ENCODE peak calls at places on chromosomes 2 and 18, in ten cellular contexts. D, F, A, Y, V, Z, C, L, R and I are unnamed samples.

GRCh38 chr2:85134255-85135065 is 1.3 kb downstream of the TCF7L1 start:
- DNase-seq in A (no peak), L (no peak), V (peak; percentile 13), Z (no peak), F (no peak), R (no peak), C (no peak), Y (no peak), D (no peak), I (peak; percentile 65)

GRCh38 chr2:46296216-46296839 is 879 bp upstream of the EPAS1 start:
- DNase-seq in R (no peak), Z (peak; percentile 46), D (no peak), A (no peak), Y (no peak), L (no peak), F (no peak), C (peak; percentile 28), V (peak; percentile 31), I (peak; percentile 36)

GRCh38 chr2:233353769-233354499 is at the start of gene DGKD:
- DNase-seq in Y (peak; percentile 60), V (peak; percentile 40), D (no peak), C (peak; percentile 75), Z (peak; percentile 7), A (no peak), L (no peak), R (no peak), F (peak; percentile 34), I (peak; percentile 42)

GRCh38 chr2:41595235-41595634 is 452.6 kb upstream of the PKDCC start:
- DNase-seq in V (no peak), L (no peak), Y (no peak), R (no peak), A (no peak), C (no peak), Z (no peak), F (no peak), D (no peak), I (peak; percentile 46)

GRCh38 chr18:2846638-2847340 is at the start of gene EMILIN2:
- DNase-seq in D (no peak), F (no peak), Z (no peak), Y (no peak), C (peak; percentile 39), A (no peak), V (peak; percentile 68), L (no peak), R (peak; percentile 59), I (peak; percentile 65)

GRCh38 chr2:9984217-9984739 is 32.8 kb downstream of the GRHL1 start:
- DNase-seq in Y (peak; percentile 3), R (peak; percentile 44), C (peak; percentile 60), V (peak; percentile 62), D (no peak), L (no peak), F (peak; percentile 44), A (no peak), Z (peak; percentile 67), I (peak; percentile 50)

GRCh38 chr18:78681396-78681795 is 298.2 kb upstream of the SALL3 start:
- DNase-seq in C (no peak), L (no peak), D (no peak), Y (no peak), Z (no peak), R (no peak), V (no peak), A (no peak), F (no peak), I (no peak)

GRCh38 chr18:36640005-36640952 is 188.5 kb downstream of the TPGS2 start:
- DNase-seq in Y (no peak), V (no peak), Z (no peak), D (no peak), A (no peak), C (no peak), F (no peak), L (no peak), R (no peak), I (no peak)

GRCh38 chr2:186309901-186310300 is 176.2 kb upstream of the ZC3H15 start:
- DNase-seq in Z (no peak), C (no peak), A (no peak), V (no peak), L (no peak), F (no peak), Y (no peak), R (no peak), D (no peak), I (peak; percentile 54)

GRCh38 chr2:203549406-203549805 is 14.3 kb upstream of the RAPH1 start:
- DNase-seq in R (no peak), F (no peak), D (no peak), Z (no peak), C (no peak), L (no peak), V (no peak), Y (no peak), A (no peak), I (no peak)

GRCh38 chr2:74560591-74560990 is 6.1 kb downstream of the DOK1 start:
- DNase-seq in L (no peak), Y (no peak), Z (no peak), D (no peak), F (no peak), C (no peak), R (no peak), A (no peak), V (no peak), I (no peak)

GRCh38 chr2:22893773-22894517 is 491.0 kb upstream of the KLHL29 start:
- DNase-seq in A (peak; percentile 31), D (no peak), Y (no peak), L (no peak), F (no peak), C (no peak), Z (no peak), V (no peak), R (no peak), I (no peak)

GRCh38 chr2:148021059-148021985 is at the start of gene MBD5:
- DNase-seq in Y (peak; percentile 49), V (peak; percentile 56), R (peak; percentile 9), D (no peak), C (peak; percentile 84), F (peak; percentile 74), Z (peak; percentile 54), A (no peak), L (peak; percentile 36), I (no peak)

GRCh38 chr2:237901932-237902846 is 42.8 kb downstream of the RAMP1 start:
- DNase-seq in V (peak; percentile 9), A (no peak), F (no peak), L (no peak), C (no peak), D (no peak), Y (no peak), Z (no peak), R (no peak), I (no peak)

GRCh38 chr2:96679843-96680242 is 37.3 kb downstream of the FER1L5 start:
- DNase-seq in F (no peak), V (no peak), D (no peak), C (no peak), L (peak; percentile 24), Z (no peak), R (no peak), Y (peak; percentile 8), A (no peak), I (peak; percentile 19)

GRCh38 chr2:113111121-113111520 is 16.3 kb upstream of the IL1RN start:
- DNase-seq in A (no peak), Z (no peak), Y (no peak), D (no peak), C (no peak), V (no peak), L (no peak), F (no peak), R (no peak), I (no peak)

GRCh38 chr2:173972636-173973035 is 7.5 kb upstream of the SP3 start:
- DNase-seq in Y (no peak), F (no peak), Z (no peak), R (peak; percentile 40), C (no peak), L (no peak), D (no peak), V (peak; percentile 77), A (no peak), I (no peak)

GRCh38 chr2:201358684-201359083 is 1.5 kb upstream of the FLACC1 start:
- DNase-seq in Y (no peak), Z (no peak), L (no peak), F (no peak), V (peak; percentile 76), C (peak; percentile 74), D (no peak), R (peak; percentile 71), A (no peak), I (peak; percentile 80)

GRCh38 chr2:16553222-16553621 is 112.4 kb downstream of the CYRIA start:
- DNase-seq in V (no peak), F (peak; percentile 51), R (peak; percentile 4), L (no peak), Z (peak; percentile 45), C (peak; percentile 27), A (peak; percentile 12), Y (no peak), D (no peak), I (peak; percentile 42)

GRCh38 chr2:241867776-241868420 is 1.6 kb upstream of the RTP5 start:
- DNase-seq in F (no peak), R (no peak), D (no peak), L (no peak), C (no peak), Z (no peak), A (no peak), V (no peak), Y (no peak), I (no peak)

GRCh38 chr2:179272406-179273192 is 8.0 kb upstream of the SESTD1 start:
- DNase-seq in R (no peak), Y (peak; percentile 21), L (peak; percentile 31), D (no peak), Z (no peak), F (peak; percentile 81), A (no peak), C (no peak), V (peak; percentile 7), I (peak; percentile 68)

GRCh38 chr2:1708476-1709334 is 35.6 kb downstream of the PXDN start:
- DNase-seq in R (no peak), F (no peak), C (no peak), Y (peak; percentile 26), V (no peak), D (no peak), Z (no peak), L (no peak), A (no peak), I (peak; percentile 29)

GRCh38 chr2:10346929-10347558 is 44.3 kb downstream of the HPCAL1 start:
- DNase-seq in D (no peak), Z (no peak), L (no peak), F (no peak), V (peak; percentile 73), Y (no peak), R (no peak), A (no peak), C (no peak), I (no peak)

GRCh38 chr2:24365051-24365450 is 4.7 kb upstream of the ITSN2 start:
- DNase-seq in V (no peak), D (no peak), C (no peak), A (no peak), Z (no peak), F (no peak), Y (no peak), L (no peak), R (no peak), I (no peak)

GRCh38 chr2:1681017-1681318 is 63.3 kb downstream of the PXDN start:
- DNase-seq in Y (no peak), Z (no peak), A (no peak), L (no peak), D (no peak), C (no peak), V (no peak), F (no peak), R (no peak), I (no peak)